ENCODE peak calls at places on chromosomes 1 and 21, in eight cellular contexts. One of them, this sample, is unnamed.

GRCh38 chr1:27438621-27439061 is 46.2 kb downstream of the GPR3 start:
- DNase-seq in HFFc6: peak; percentile 11
- DNase-seq in amniotic epithelial cell: no peak
- DNase-seq in right cardiac atrium: no peak
- DNase-seq in HS-5: no peak
- DNase-seq in epithelial cell of esophagus: no peak
- DNase-seq in activated gamma-delta T cell treated with anti-CD3 and anti-CD28 coated beads, Interleukin-2, amount 50 U/mL, for 16 hours: no peak
- DNase-seq in prostate gland: no peak
- DNase-seq in this sample: no peak

GRCh38 chr1:156993426-156994147 is 52.0 kb downstream of the ARHGEF11 start:
- DNase-seq in HFFc6: no peak
- DNase-seq in amniotic epithelial cell: peak; percentile 6
- DNase-seq in right cardiac atrium: no peak
- DNase-seq in HS-5: no peak
- DNase-seq in epithelial cell of esophagus: peak; percentile 33
- DNase-seq in activated gamma-delta T cell treated with anti-CD3 and anti-CD28 coated beads, Interleukin-2, amount 50 U/mL, for 16 hours: no peak
- DNase-seq in prostate gland: no peak
- DNase-seq in this sample: no peak

GRCh38 chr1:171188388-171189266 is 3.5 kb downstream of the FMO2 start:
- DNase-seq in HFFc6: peak; percentile 5
- DNase-seq in amniotic epithelial cell: peak; percentile 45
- DNase-seq in right cardiac atrium: peak; percentile 51
- DNase-seq in HS-5: peak; percentile 5
- DNase-seq in epithelial cell of esophagus: peak; percentile 75
- DNase-seq in activated gamma-delta T cell treated with anti-CD3 and anti-CD28 coated beads, Interleukin-2, amount 50 U/mL, for 16 hours: no peak
- DNase-seq in prostate gland: peak; percentile 23
- DNase-seq in this sample: peak; percentile 51

GRCh38 chr1:10415211-10415930 is 14.9 kb upstream of the CENPS start:
- DNase-seq in HFFc6: peak; percentile 48
- DNase-seq in amniotic epithelial cell: peak; percentile 83
- DNase-seq in right cardiac atrium: peak; percentile 25
- DNase-seq in HS-5: no peak
- DNase-seq in epithelial cell of esophagus: peak; percentile 80
- DNase-seq in activated gamma-delta T cell treated with anti-CD3 and anti-CD28 coated beads, Interleukin-2, amount 50 U/mL, for 16 hours: no peak
- DNase-seq in prostate gland: no peak
- DNase-seq in this sample: no peak

GRCh38 chr1:162905759-162906158 is 44.8 kb upstream of the CCDC190 start:
- DNase-seq in HFFc6: peak; percentile 76
- DNase-seq in amniotic epithelial cell: peak; percentile 85
- DNase-seq in right cardiac atrium: no peak
- DNase-seq in HS-5: peak; percentile 74
- DNase-seq in epithelial cell of esophagus: peak; percentile 90
- DNase-seq in activated gamma-delta T cell treated with anti-CD3 and anti-CD28 coated beads, Interleukin-2, amount 50 U/mL, for 16 hours: no peak
- DNase-seq in prostate gland: no peak
- DNase-seq in this sample: no peak

GRCh38 chr1:221517961-221518360 is 223.9 kb downstream of the DUSP10 start:
- DNase-seq in HFFc6: no peak
- DNase-seq in amniotic epithelial cell: peak; percentile 84
- DNase-seq in right cardiac atrium: no peak
- DNase-seq in HS-5: no peak
- DNase-seq in epithelial cell of esophagus: peak; percentile 89
- DNase-seq in activated gamma-delta T cell treated with anti-CD3 and anti-CD28 coated beads, Interleukin-2, amount 50 U/mL, for 16 hours: no peak
- DNase-seq in prostate gland: no peak
- DNase-seq in this sample: no peak

GRCh38 chr1:64421377-64421776 is 48.6 kb upstream of the CACHD1 start:
- DNase-seq in HFFc6: no peak
- DNase-seq in amniotic epithelial cell: no peak
- DNase-seq in right cardiac atrium: no peak
- DNase-seq in HS-5: no peak
- DNase-seq in epithelial cell of esophagus: no peak
- DNase-seq in activated gamma-delta T cell treated with anti-CD3 and anti-CD28 coated beads, Interleukin-2, amount 50 U/mL, for 16 hours: no peak
- DNase-seq in prostate gland: no peak
- DNase-seq in this sample: no peak

GRCh38 chr1:1788136-1788535 is 9.9 kb upstream of the NADK start:
- DNase-seq in HFFc6: no peak
- DNase-seq in amniotic epithelial cell: no peak
- DNase-seq in right cardiac atrium: no peak
- DNase-seq in HS-5: no peak
- DNase-seq in epithelial cell of esophagus: no peak
- DNase-seq in activated gamma-delta T cell treated with anti-CD3 and anti-CD28 coated beads, Interleukin-2, amount 50 U/mL, for 16 hours: no peak
- DNase-seq in prostate gland: no peak
- DNase-seq in this sample: no peak

GRCh38 chr1:173064011-173064410 is 13.3 kb upstream of the TNFSF18 start:
- DNase-seq in HFFc6: no peak
- DNase-seq in amniotic epithelial cell: peak; percentile 20
- DNase-seq in right cardiac atrium: no peak
- DNase-seq in HS-5: no peak
- DNase-seq in epithelial cell of esophagus: peak; percentile 53
- DNase-seq in activated gamma-delta T cell treated with anti-CD3 and anti-CD28 coated beads, Interleukin-2, amount 50 U/mL, for 16 hours: no peak
- DNase-seq in prostate gland: peak; percentile 33
- DNase-seq in this sample: no peak

GRCh38 chr1:110824192-110824591 is 48.8 kb upstream of the CD53 start:
- DNase-seq in HFFc6: no peak
- DNase-seq in amniotic epithelial cell: no peak
- DNase-seq in right cardiac atrium: no peak
- DNase-seq in HS-5: no peak
- DNase-seq in epithelial cell of esophagus: no peak
- DNase-seq in activated gamma-delta T cell treated with anti-CD3 and anti-CD28 coated beads, Interleukin-2, amount 50 U/mL, for 16 hours: no peak
- DNase-seq in prostate gland: no peak
- DNase-seq in this sample: no peak

GRCh38 chr1:205977348-205978014 is 25.7 kb downstream of the RAB7B start:
- DNase-seq in HFFc6: peak; percentile 62
- DNase-seq in amniotic epithelial cell: peak; percentile 66
- DNase-seq in right cardiac atrium: peak; percentile 65
- DNase-seq in HS-5: peak; percentile 56
- DNase-seq in epithelial cell of esophagus: peak; percentile 82
- DNase-seq in activated gamma-delta T cell treated with anti-CD3 and anti-CD28 coated beads, Interleukin-2, amount 50 U/mL, for 16 hours: peak; percentile 59
- DNase-seq in prostate gland: peak; percentile 58
- DNase-seq in this sample: peak; percentile 75

GRCh38 chr21:34822957-34823356 is 154.2 kb downstream of the CLIC6 start:
- DNase-seq in HFFc6: peak; percentile 69
- DNase-seq in amniotic epithelial cell: peak; percentile 88
- DNase-seq in right cardiac atrium: no peak
- DNase-seq in HS-5: no peak
- DNase-seq in epithelial cell of esophagus: peak; percentile 92
- DNase-seq in activated gamma-delta T cell treated with anti-CD3 and anti-CD28 coated beads, Interleukin-2, amount 50 U/mL, for 16 hours: no peak
- DNase-seq in prostate gland: no peak
- DNase-seq in this sample: no peak

This sample was measured in ovary.